ENCODE peak calls at places on chromosomes 6 and 20, in seven cellular contexts. One of them, this sample, is unnamed.

GRCh38 chr6:127939442-127940066 is 38.7 kb upstream of the THEMIS start:
- DNase-seq in right cardiac atrium: no peak
- DNase-seq in heart left ventricle: no peak
- DNase-seq in uterus: no peak
- DNase-seq in left ventricle myocardium inferior: no peak
- DNase-seq in K562: no peak
- DNase-seq in heart right ventricle: no peak
- DNase-seq in this sample: no peak

GRCh38 chr20:60764771-60765170 is 487.3 kb upstream of the CDH4 start:
- DNase-seq in heart right ventricle: no peak
- DNase-seq in left ventricle myocardium inferior: no peak
- DNase-seq in K562: no peak
- DNase-seq in right cardiac atrium: no peak
- DNase-seq in heart left ventricle: no peak
- DNase-seq in uterus: no peak
- DNase-seq in this sample: no peak

GRCh38 chr6:12071064-12071615 is 59.0 kb downstream of the HIVEP1 start:
- DNase-seq in heart left ventricle: no peak
- DNase-seq in K562: no peak
- DNase-seq in heart right ventricle: no peak
- DNase-seq in right cardiac atrium: no peak
- DNase-seq in left ventricle myocardium inferior: no peak
- DNase-seq in uterus: no peak
- DNase-seq in this sample: no peak

GRCh38 chr6:138403324-138403800 is 661 bp upstream of the HEBP2 start:
- DNase-seq in uterus: peak; percentile 42
- DNase-seq in left ventricle myocardium inferior: peak; percentile 44
- DNase-seq in K562: peak; percentile 69
- DNase-seq in heart right ventricle: peak; percentile 45
- DNase-seq in right cardiac atrium: peak; percentile 48
- DNase-seq in heart left ventricle: peak; percentile 80
- DNase-seq in this sample: no peak

GRCh38 chr20:60035-60918 is 27.2 kb upstream of the DEFB125 start:
- DNase-seq in left ventricle myocardium inferior: no peak
- DNase-seq in uterus: no peak
- DNase-seq in heart left ventricle: no peak
- DNase-seq in heart right ventricle: no peak
- DNase-seq in right cardiac atrium: no peak
- DNase-seq in K562: no peak
- DNase-seq in this sample: no peak

GRCh38 chr6:107943626-107944439 is 14.2 kb downstream of the SEC63 start:
- DNase-seq in left ventricle myocardium inferior: no peak
- DNase-seq in right cardiac atrium: no peak
- DNase-seq in heart right ventricle: no peak
- DNase-seq in heart left ventricle: no peak
- DNase-seq in uterus: no peak
- DNase-seq in K562: no peak
- DNase-seq in this sample: no peak

GRCh38 chr6:75393806-75394205 is 99.8 kb downstream of the FILIP1 start:
- DNase-seq in left ventricle myocardium inferior: no peak
- DNase-seq in heart right ventricle: no peak
- DNase-seq in uterus: no peak
- DNase-seq in K562: no peak
- DNase-seq in right cardiac atrium: no peak
- DNase-seq in heart left ventricle: no peak
- DNase-seq in this sample: no peak

GRCh38 chr20:43543138-43543537 is 15.7 kb upstream of the SGK2 start:
- DNase-seq in K562: no peak
- DNase-seq in uterus: no peak
- DNase-seq in right cardiac atrium: no peak
- DNase-seq in heart right ventricle: no peak
- DNase-seq in left ventricle myocardium inferior: no peak
- DNase-seq in heart left ventricle: no peak
- DNase-seq in this sample: no peak

GRCh38 chr6:140486468-140487361 is 1112.3 kb upstream of the CITED2 start:
- DNase-seq in heart left ventricle: no peak
- DNase-seq in K562: no peak
- DNase-seq in right cardiac atrium: no peak
- DNase-seq in heart right ventricle: no peak
- DNase-seq in left ventricle myocardium inferior: no peak
- DNase-seq in uterus: no peak
- DNase-seq in this sample: no peak

GRCh38 chr6:132251711-132252110 is 149.6 kb downstream of the MOXD1 start:
- DNase-seq in heart left ventricle: no peak
- DNase-seq in uterus: no peak
- DNase-seq in K562: no peak
- DNase-seq in left ventricle myocardium inferior: no peak
- DNase-seq in right cardiac atrium: no peak
- DNase-seq in heart right ventricle: no peak
- DNase-seq in this sample: no peak

GRCh38 chr6:33742092-33742491 is 4.6 kb downstream of the IP6K3 start:
- DNase-seq in K562: no peak
- DNase-seq in heart right ventricle: no peak
- DNase-seq in uterus: peak; percentile 27
- DNase-seq in right cardiac atrium: no peak
- DNase-seq in left ventricle myocardium inferior: no peak
- DNase-seq in heart left ventricle: no peak
- DNase-seq in this sample: no peak

GRCh38 chr6:80988892-80989291 is 763.6 kb downstream of the TENT5A start:
- DNase-seq in heart left ventricle: no peak
- DNase-seq in right cardiac atrium: no peak
- DNase-seq in left ventricle myocardium inferior: no peak
- DNase-seq in heart right ventricle: no peak
- DNase-seq in uterus: no peak
- DNase-seq in K562: no peak
- DNase-seq in this sample: no peak

GRCh38 chr6:8556370-8557018 is 121.1 kb upstream of the SLC35B3 start:
- DNase-seq in heart right ventricle: no peak
- DNase-seq in left ventricle myocardium inferior: no peak
- DNase-seq in right cardiac atrium: no peak
- DNase-seq in uterus: no peak
- DNase-seq in heart left ventricle: no peak
- DNase-seq in K562: no peak
- DNase-seq in this sample: no peak

GRCh38 chr20:38870733-38871559 is 55.3 kb upstream of the FAM83D start:
- DNase-seq in left ventricle myocardium inferior: no peak
- DNase-seq in heart right ventricle: peak; percentile 16
- DNase-seq in K562: no peak
- DNase-seq in uterus: no peak
- DNase-seq in heart left ventricle: no peak
- DNase-seq in right cardiac atrium: no peak
- DNase-seq in this sample: peak; percentile 31

GRCh38 chr20:26209171-26209941 is 512.7 kb upstream of the ZNF337 start:
- DNase-seq in K562: no peak
- DNase-seq in heart left ventricle: peak; percentile 64
- DNase-seq in heart right ventricle: no peak
- DNase-seq in uterus: no peak
- DNase-seq in right cardiac atrium: peak; percentile 6
- DNase-seq in left ventricle myocardium inferior: no peak
- DNase-seq in this sample: peak; percentile 30

GRCh38 chr20:50608750-50609104 is 82.6 kb downstream of the RIPOR3 start:
- DNase-seq in right cardiac atrium: no peak
- DNase-seq in left ventricle myocardium inferior: no peak
- DNase-seq in heart left ventricle: no peak
- DNase-seq in uterus: no peak
- DNase-seq in heart right ventricle: no peak
- DNase-seq in K562: no peak
- DNase-seq in this sample: no peak

GRCh38 chr6:157682856-157683481 is 140.1 kb upstream of the SNX9 start:
- DNase-seq in heart right ventricle: no peak
- DNase-seq in K562: no peak
- DNase-seq in left ventricle myocardium inferior: no peak
- DNase-seq in heart left ventricle: no peak
- DNase-seq in uterus: peak; percentile 45
- DNase-seq in right cardiac atrium: no peak
- DNase-seq in this sample: no peak

GRCh38 chr6:152696543-152696942 is 1.2 kb upstream of the MYCT1 start:
- DNase-seq in K562: no peak
- DNase-seq in uterus: no peak
- DNase-seq in heart left ventricle: no peak
- DNase-seq in right cardiac atrium: no peak
- DNase-seq in left ventricle myocardium inferior: no peak
- DNase-seq in heart right ventricle: no peak
- DNase-seq in this sample: no peak

GRCh38 chr20:12575352-12576095 is 433.2 kb upstream of the SPTLC3 start:
- DNase-seq in left ventricle myocardium inferior: peak; percentile 79
- DNase-seq in K562: no peak
- DNase-seq in uterus: peak; percentile 77
- DNase-seq in right cardiac atrium: peak; percentile 85
- DNase-seq in heart left ventricle: peak; percentile 56
- DNase-seq in heart right ventricle: peak; percentile 84
- DNase-seq in this sample: no peak

GRCh38 chr6:157134402-157135074 is 188.8 kb downstream of the TMEM242 start:
- DNase-seq in uterus: no peak
- DNase-seq in heart right ventricle: no peak
- DNase-seq in left ventricle myocardium inferior: no peak
- DNase-seq in K562: no peak
- DNase-seq in heart left ventricle: no peak
- DNase-seq in right cardiac atrium: no peak
- DNase-seq in this sample: no peak

GRCh38 chr6:41697902-41698349 is 37.5 kb downstream of the TFEB start:
- DNase-seq in heart right ventricle: no peak
- DNase-seq in left ventricle myocardium inferior: no peak
- DNase-seq in uterus: no peak
- DNase-seq in K562: no peak
- DNase-seq in right cardiac atrium: no peak
- DNase-seq in heart left ventricle: no peak
- DNase-seq in this sample: no peak

GRCh38 chr6:16239798-16240123 is 1.4 kb downstream of the GMPR start:
- DNase-seq in right cardiac atrium: no peak
- DNase-seq in left ventricle myocardium inferior: no peak
- DNase-seq in heart left ventricle: no peak
- DNase-seq in heart right ventricle: peak; percentile 78
- DNase-seq in K562: no peak
- DNase-seq in uterus: no peak
- DNase-seq in this sample: no peak

GRCh38 chr20:20820104-20820503 is 107.7 kb upstream of the RALGAPA2 start:
- DNase-seq in left ventricle myocardium inferior: no peak
- DNase-seq in heart left ventricle: no peak
- DNase-seq in K562: peak; percentile 49
- DNase-seq in right cardiac atrium: no peak
- DNase-seq in heart right ventricle: no peak
- DNase-seq in uterus: no peak
- DNase-seq in this sample: no peak

GRCh38 chr6:160991411-160992322 is at the start of gene MAP3K4:
- DNase-seq in right cardiac atrium: peak; percentile 86
- DNase-seq in left ventricle myocardium inferior: peak; percentile 85
- DNase-seq in heart left ventricle: peak; percentile 92
- DNase-seq in heart right ventricle: peak; percentile 80
- DNase-seq in uterus: peak; percentile 78
- DNase-seq in K562: peak; percentile 93
- DNase-seq in this sample: peak; percentile 71

GRCh38 chr20:47620808-47621805 is 119.4 kb downstream of the NCOA3 start:
- DNase-seq in left ventricle myocardium inferior: no peak
- DNase-seq in heart left ventricle: no peak
- DNase-seq in heart right ventricle: peak; percentile 23
- DNase-seq in right cardiac atrium: no peak
- DNase-seq in uterus: no peak
- DNase-seq in K562: no peak
- DNase-seq in this sample: peak; percentile 25

GRCh38 chr6:19153270-19153980 is 683.7 kb upstream of the ID4 start:
- DNase-seq in right cardiac atrium: no peak
- DNase-seq in heart left ventricle: no peak
- DNase-seq in uterus: no peak
- DNase-seq in heart right ventricle: no peak
- DNase-seq in left ventricle myocardium inferior: peak; percentile 13
- DNase-seq in K562: no peak
- DNase-seq in this sample: no peak

GRCh38 chr6:69706724-69707123 is 90.1 kb downstream of the LMBRD1 start:
- DNase-seq in left ventricle myocardium inferior: no peak
- DNase-seq in heart left ventricle: no peak
- DNase-seq in uterus: no peak
- DNase-seq in right cardiac atrium: no peak
- DNase-seq in K562: no peak
- DNase-seq in heart right ventricle: no peak
- DNase-seq in this sample: no peak

DNA sequence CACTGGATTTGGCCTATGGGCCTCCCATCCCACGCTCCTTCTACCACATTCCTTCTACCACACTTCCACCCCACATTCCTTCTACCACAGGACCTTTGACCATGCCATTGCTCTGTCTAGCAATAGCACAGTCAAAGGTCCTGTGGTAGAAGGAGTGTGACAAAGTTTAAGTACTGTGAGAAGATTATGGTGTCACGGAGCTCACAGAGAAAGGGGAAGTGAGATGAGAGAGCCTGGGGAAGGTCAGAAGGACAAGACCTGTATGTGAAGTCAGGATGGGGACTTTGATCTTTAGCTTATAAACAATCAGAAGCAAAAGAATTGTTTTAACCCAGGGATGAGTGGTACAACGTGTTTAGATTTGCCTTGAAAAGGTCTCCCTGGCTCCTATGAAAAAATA is 568.2 kb upstream of the CHD6 start:
- DNase-seq in heart right ventricle: no peak
- DNase-seq in K562: no peak
- DNase-seq in left ventricle myocardium inferior: no peak
- DNase-seq in right cardiac atrium: no peak
- DNase-seq in uterus: no peak
- DNase-seq in heart left ventricle: no peak
- DNase-seq in this sample: no peak
- H3K27me3 ChIP-seq in heart right ventricle: no peaks in the 10 kb centered on the region
- H3K27me3 ChIP-seq in K562: no peaks in the 10 kb centered on the region
- H3K27me3 ChIP-seq in left ventricle myocardium inferior: no peaks in the 10 kb centered on the region
- H3K27me3 ChIP-seq in right cardiac atrium: no peaks in the 10 kb centered on the region
- H3K27me3 ChIP-seq in uterus: no peaks in the 10 kb centered on the region
- H3K27me3 ChIP-seq in heart left ventricle: no peaks in the 10 kb centered on the region
- H3K27me3 ChIP-seq in this sample: no peaks in the 10 kb centered on the region

GRCh38 chr20:56205350-56205749 is 43.2 kb upstream of the MC3R start:
- DNase-seq in right cardiac atrium: no peak
- DNase-seq in left ventricle myocardium inferior: no peak
- DNase-seq in uterus: no peak
- DNase-seq in heart left ventricle: no peak
- DNase-seq in heart right ventricle: no peak
- DNase-seq in K562: no peak
- DNase-seq in this sample: no peak
- H3K9me3 ChIP-seq in right cardiac atrium: peaks cover 3% of the 10 kb centered on the region
- H3K9me3 ChIP-seq in left ventricle myocardium inferior: peaks cover 8% of the 10 kb centered on the region
- H3K9me3 ChIP-seq in uterus: no peaks in the 10 kb centered on the region
- H3K9me3 ChIP-seq in heart left ventricle: no peaks in the 10 kb centered on the region
- H3K9me3 ChIP-seq in heart right ventricle: peaks cover 8% of the 10 kb centered on the region
- H3K9me3 ChIP-seq in K562: peaks cover 4% of the 10 kb centered on the region
- H3K9me3 ChIP-seq in this sample: no peaks in the 10 kb centered on the region

GRCh38 chr20:2751347-2751867 is 49.0 kb downstream of the CPXM1 start:
- DNase-seq in K562: no peak
- DNase-seq in heart left ventricle: no peak
- DNase-seq in right cardiac atrium: no peak
- DNase-seq in heart right ventricle: no peak
- DNase-seq in left ventricle myocardium inferior: no peak
- DNase-seq in uterus: no peak
- DNase-seq in this sample: no peak
- H3K27me3 ChIP-seq in K562: no peaks in the 10 kb centered on the region
- H3K27me3 ChIP-seq in heart left ventricle: peaks cover 38% of the 10 kb centered on the region
- H3K27me3 ChIP-seq in right cardiac atrium: no peaks in the 10 kb centered on the region
- H3K27me3 ChIP-seq in heart right ventricle: peaks cover 55% of the 10 kb centered on the region
- H3K27me3 ChIP-seq in left ventricle myocardium inferior: peaks cover 79% of the 10 kb centered on the region
- H3K27me3 ChIP-seq in uterus: no peaks in the 10 kb centered on the region
- H3K27me3 ChIP-seq in this sample: peaks cover 4% of the 10 kb centered on the region

DNA sequence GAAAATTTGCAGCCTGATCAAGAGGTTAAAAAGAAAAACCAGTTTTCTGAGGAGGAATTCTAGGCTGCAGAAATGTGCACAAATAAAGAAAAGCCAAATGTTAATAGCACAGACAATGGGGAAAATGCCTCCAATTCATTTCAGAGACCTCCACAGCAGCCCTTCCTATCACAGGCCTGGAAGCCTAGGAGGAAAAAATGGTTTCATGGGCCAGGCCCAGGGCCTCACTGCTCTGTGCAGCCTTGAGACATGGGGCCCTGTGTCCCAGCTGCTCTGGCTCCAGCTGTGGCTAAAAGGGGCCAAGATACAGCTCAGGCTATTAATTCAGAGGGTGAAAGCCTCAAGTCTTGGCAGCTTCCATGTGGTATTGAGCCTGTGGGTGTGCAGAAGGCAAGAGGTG is 18.9 kb downstream of the AHI1 start:
- DNase-seq in K562: no peak
- DNase-seq in right cardiac atrium: no peak
- DNase-seq in left ventricle myocardium inferior: no peak
- DNase-seq in heart right ventricle: no peak
- DNase-seq in heart left ventricle: no peak
- DNase-seq in uterus: no peak
- DNase-seq in this sample: no peak
- H3K9me3 ChIP-seq in K562: peaks cover 23% of the 10 kb centered on the region
- H3K9me3 ChIP-seq in right cardiac atrium: no peaks in the 10 kb centered on the region
- H3K9me3 ChIP-seq in left ventricle myocardium inferior: peaks cover 45% of the 10 kb centered on the region
- H3K9me3 ChIP-seq in heart right ventricle: peaks cover 37% of the 10 kb centered on the region
- H3K9me3 ChIP-seq in heart left ventricle: no peaks in the 10 kb centered on the region
- H3K9me3 ChIP-seq in uterus: no peaks in the 10 kb centered on the region
- H3K9me3 ChIP-seq in this sample: peaks cover 6% of the 10 kb centered on the region

This sample was measured in CD8-positive, alpha-beta memory T cell.